ENCODE peak calls at places on chromosome 18, in four cellular contexts. One of them, this sample, is unnamed.

GRCh38 chr18:13543811-13544732 is 182.3 kb downstream of the FAM210A start:
- DNase-seq in cardiac muscle cell: no peak
- DNase-seq in lung: no peak
- DNase-seq in HCT116: no peak
- DNase-seq in this sample: no peak

GRCh38 chr18:79637921-79638855 is 41.4 kb upstream of the CTDP1 start:
- DNase-seq in HCT116: no peak
- DNase-seq in cardiac muscle cell: no peak
- DNase-seq in lung: no peak
- DNase-seq in this sample: no peak

GRCh38 chr18:74146756-74147155 is 878 bp downstream of the FBXO15 start:
- DNase-seq in HCT116: no peak
- DNase-seq in lung: no peak
- DNase-seq in cardiac muscle cell: no peak
- DNase-seq in this sample: no peak

GRCh38 chr18:70047931-70048603 is 100.4 kb upstream of the CD226 start:
- DNase-seq in cardiac muscle cell: peak
- DNase-seq in lung: no peak
- DNase-seq in HCT116: no peak
- DNase-seq in this sample: no peak

GRCh38 chr18:25962919-25963318 is 127.5 kb downstream of the SS18 start:
- DNase-seq in lung: no peak
- DNase-seq in HCT116: no peak
- DNase-seq in cardiac muscle cell: no peak
- DNase-seq in this sample: no peak

GRCh38 chr18:45775241-45775676 is 50.2 kb upstream of the SIGLEC15 start:
- DNase-seq in cardiac muscle cell: peak
- DNase-seq in lung: peak
- DNase-seq in HCT116: peak
- DNase-seq in this sample: peak

GRCh38 chr18:8248576-8248975 is 360.7 kb upstream of the RAB12 start:
- DNase-seq in HCT116: no peak
- DNase-seq in cardiac muscle cell: no peak
- DNase-seq in lung: no peak
- DNase-seq in this sample: no peak

GRCh38 chr18:28684746-28685145 is 507.8 kb upstream of the CDH2 start:
- DNase-seq in HCT116: no peak
- DNase-seq in cardiac muscle cell: no peak
- DNase-seq in lung: no peak
- DNase-seq in this sample: no peak

GRCh38 chr18:55334875-55335274 is 253.1 kb downstream of the TCF4 start:
- DNase-seq in cardiac muscle cell: no peak
- DNase-seq in lung: no peak
- DNase-seq in HCT116: no peak
- DNase-seq in this sample: no peak

GRCh38 chr18:24200899-24201298 is 62.0 kb downstream of the CABYR start:
- DNase-seq in HCT116: no peak
- DNase-seq in cardiac muscle cell: no peak
- DNase-seq in lung: no peak
- DNase-seq in this sample: no peak

GRCh38 chr18:76658627-76659026 is 163.6 kb upstream of the ZNF516 start:
- DNase-seq in lung: no peak
- DNase-seq in HCT116: no peak
- DNase-seq in cardiac muscle cell: no peak
- DNase-seq in this sample: no peak
- TF ChIP-seq CTCF in lung: no peak
- TF ChIP-seq CTCF in HCT116: peak
- TF ChIP-seq CTCF in cardiac muscle cell: peak
- TF ChIP-seq CTCF in this sample: peak

GRCh38 chr18:65671621-65672415 is 79.0 kb upstream of the CDH7 start:
- DNase-seq in cardiac muscle cell: no peak
- DNase-seq in HCT116: no peak
- DNase-seq in lung: no peak
- DNase-seq in this sample: no peak
- TF ChIP-seq CTCF in cardiac muscle cell: no peak
- TF ChIP-seq CTCF in HCT116: no peak
- TF ChIP-seq CTCF in lung: no peak
- TF ChIP-seq CTCF in this sample: no peak

GRCh38 chr18:12374398-12374797 is 2.6 kb downstream of the AFG3L2 start:
- DNase-seq in HCT116: no peak
- DNase-seq in cardiac muscle cell: no peak
- DNase-seq in lung: no peak
- DNase-seq in this sample: no peak

GRCh38 chr18:12376034-12376717 is 851 bp downstream of the AFG3L2 start:
- DNase-seq in HCT116: no peak
- DNase-seq in cardiac muscle cell: peak
- DNase-seq in lung: no peak
- DNase-seq in this sample: peak

GRCh38 chr18:12377556-12378553 is 828 bp upstream of the AFG3L2 start:
- DNase-seq in cardiac muscle cell: no peak
- DNase-seq in HCT116: no peak
- DNase-seq in lung: no peak
- DNase-seq in this sample: no peak

GRCh38 chr18:12373771-12374116 is 3.3 kb downstream of the AFG3L2 start:
- DNase-seq in HCT116: no peak
- DNase-seq in lung: no peak
- DNase-seq in cardiac muscle cell: no peak
- DNase-seq in this sample: no peak

DNA sequence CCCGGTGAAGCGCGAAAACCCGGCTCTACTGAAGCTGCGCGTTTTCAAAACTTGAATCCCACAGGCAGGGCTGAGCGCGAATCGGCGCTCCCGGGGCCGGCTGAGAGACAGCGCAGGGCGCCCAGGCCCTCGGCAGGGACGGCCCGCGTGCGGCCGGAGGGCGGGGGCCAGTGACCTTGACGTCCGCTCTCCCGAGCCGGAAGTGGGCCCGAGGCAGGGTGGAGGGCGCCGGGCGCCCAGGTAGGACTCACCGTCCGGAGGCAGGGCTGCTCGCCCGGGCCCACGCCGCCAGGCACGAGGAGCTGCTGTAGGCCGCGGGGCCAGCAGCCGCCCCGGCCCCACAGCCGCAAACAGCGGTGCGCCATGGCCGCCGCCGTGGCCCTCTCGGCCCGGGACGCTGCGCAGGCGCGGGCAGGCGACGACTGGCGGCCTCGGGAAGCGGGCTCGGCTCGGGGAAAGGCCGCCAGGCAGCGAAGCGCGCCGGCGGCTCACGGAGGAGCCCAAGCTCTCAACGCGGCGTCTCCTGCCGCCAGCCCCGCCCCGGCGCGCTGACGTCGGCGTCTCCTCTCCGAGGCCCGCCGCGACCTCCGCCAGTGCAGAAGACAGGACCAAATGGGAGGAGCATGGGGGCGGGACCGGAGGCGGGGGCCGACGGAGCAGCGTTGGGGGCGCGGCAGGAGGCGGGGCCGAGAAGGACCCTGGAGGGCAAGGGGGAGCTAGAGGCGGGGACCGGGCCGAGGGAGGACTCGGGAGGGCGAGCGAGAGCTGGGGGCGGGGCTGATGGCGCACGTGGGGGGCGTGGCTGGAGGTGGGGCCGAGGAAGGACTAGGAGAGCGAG is at the start of gene AFG3L2:
- DNase-seq in cardiac muscle cell: peak
- DNase-seq in HCT116: peak
- DNase-seq in lung: peak
- DNase-seq in this sample: peak
- TF ChIP-seq CTCF in cardiac muscle cell: no peak
- TF ChIP-seq CTCF in HCT116: no peak
- TF ChIP-seq CTCF in lung: no peak
- TF ChIP-seq CTCF in this sample: no peak

DNA sequence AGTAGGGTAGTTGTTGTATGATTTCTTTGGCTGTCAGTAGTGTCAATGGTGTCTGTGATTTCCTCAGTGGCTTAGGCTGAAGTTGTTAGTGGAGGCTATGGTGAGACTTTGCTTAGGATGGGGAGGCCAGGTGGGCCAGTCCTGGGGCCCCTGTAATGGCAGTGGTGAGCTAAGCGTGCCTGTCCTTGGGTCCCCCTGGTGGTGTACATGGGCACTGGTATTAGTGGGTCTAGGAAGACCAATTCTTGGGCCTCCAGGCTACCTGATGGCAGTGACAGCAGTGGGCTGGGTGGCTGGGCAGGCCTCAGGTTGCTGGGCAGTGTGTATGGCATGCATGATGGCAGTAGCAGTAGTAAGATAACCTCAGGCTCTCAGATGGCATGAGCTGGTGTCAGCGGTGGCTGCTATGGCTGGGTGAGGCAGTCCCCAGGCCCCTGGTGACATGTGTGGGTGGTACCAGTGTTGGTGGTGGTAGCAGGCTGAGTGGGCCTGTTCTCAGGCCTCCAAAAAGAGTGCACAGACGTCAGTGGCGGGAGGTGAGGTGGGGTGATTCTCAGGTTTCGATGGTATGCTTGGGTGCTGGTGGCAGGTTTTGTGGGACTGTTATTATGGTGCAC is 103.2 kb downstream of the KLHL14 start:
- DNase-seq in cardiac muscle cell: no peak
- DNase-seq in HCT116: no peak
- DNase-seq in lung: no peak
- DNase-seq in this sample: no peak
- TF ChIP-seq CTCF in cardiac muscle cell: no peak
- TF ChIP-seq CTCF in HCT116: no peak
- TF ChIP-seq CTCF in lung: no peak
- TF ChIP-seq CTCF in this sample: no peak

GRCh38 chr18:5106730-5107129 is 90.3 kb downstream of the AKAIN1 start:
- DNase-seq in lung: no peak
- DNase-seq in HCT116: no peak
- DNase-seq in cardiac muscle cell: no peak
- DNase-seq in this sample: no peak
- TF ChIP-seq CTCF in lung: no peak
- TF ChIP-seq CTCF in HCT116: no peak
- TF ChIP-seq CTCF in cardiac muscle cell: no peak
- TF ChIP-seq CTCF in this sample: no peak

DNA sequence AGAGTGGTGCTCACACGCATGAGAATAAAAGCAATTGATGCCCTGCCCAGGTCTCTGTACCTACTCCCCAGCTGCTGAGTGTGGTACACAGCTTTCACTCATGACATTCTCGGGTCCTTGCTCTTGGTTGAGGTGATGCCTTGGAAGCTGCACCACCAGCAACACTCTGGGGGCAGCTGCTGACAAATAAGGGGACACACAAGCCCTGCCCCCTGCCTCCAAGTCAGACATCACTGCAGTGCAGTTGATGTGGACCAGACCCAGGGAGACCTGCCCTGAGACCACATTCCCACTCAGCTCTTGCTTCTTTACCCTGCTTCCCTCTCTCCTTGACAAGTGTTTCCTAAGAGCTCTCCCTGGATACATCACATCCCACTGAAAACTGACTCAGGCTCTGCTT is 225.6 kb downstream of the ZBTB7C start:
- DNase-seq in HCT116: no peak
- DNase-seq in lung: no peak
- DNase-seq in cardiac muscle cell: no peak
- DNase-seq in this sample: no peak
- TF ChIP-seq CTCF in HCT116: no peak
- TF ChIP-seq CTCF in lung: no peak
- TF ChIP-seq CTCF in cardiac muscle cell: no peak
- TF ChIP-seq CTCF in this sample: no peak

DNA sequence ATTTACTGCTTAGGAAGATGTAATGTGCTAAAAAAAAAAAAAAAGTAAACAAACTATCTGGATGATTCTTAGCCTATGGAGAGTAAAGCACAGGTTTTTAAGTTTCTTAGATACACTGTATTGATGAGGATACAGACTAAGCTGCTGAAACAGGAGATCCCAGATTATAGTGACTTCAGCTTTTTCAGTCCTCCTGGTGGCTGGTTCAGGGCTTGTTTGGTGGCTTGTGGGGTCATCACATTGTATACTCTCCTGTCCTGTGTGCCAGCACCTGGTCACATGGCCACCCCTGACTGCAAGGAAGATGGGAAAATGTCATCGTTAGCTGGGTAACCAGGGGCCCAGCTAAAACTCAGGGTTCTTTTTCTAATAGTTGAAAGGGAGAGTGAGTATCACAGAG is 31.4 kb downstream of the RAB31 start:
- DNase-seq in lung: no peak
- DNase-seq in HCT116: no peak
- DNase-seq in cardiac muscle cell: no peak
- DNase-seq in this sample: no peak
- TF ChIP-seq CTCF in lung: no peak
- TF ChIP-seq CTCF in HCT116: no peak
- TF ChIP-seq CTCF in cardiac muscle cell: no peak
- TF ChIP-seq CTCF in this sample: no peak

This sample was measured in natural killer cell.